ENCODE peak calls at places on chromosomes 1 and 21, in ten cellular contexts. S is thoracic aorta, N is psoas muscle, P is pancreas, R is RWPE2, C is colonic mucosa, J is GM23248, X is breast epithelium, Q is sigmoid colon, B is mucosa of descending colon. W is an unnamed sample. For H3K36me3 and H3K4me1, the result is how much of the 10 kb centered on the place peaks cover.

GRCh38 chr1:91806777-91807700 is 78.9 kb downstream of the TGFBR3 start:
- DNase-seq in S (no peak), N (no peak), P (no peak), R (no peak), C (no peak), J (peak), X (no peak), Q (no peak), B (no peak), W (no peak)

GRCh38 chr1:201149400-201149799 is 4.9 kb downstream of the TMEM9 start:
- DNase-seq in S (no peak), N (no peak), P (no peak), R (no peak), C (no peak), J (peak), X (no peak), Q (no peak), B (no peak), W (no peak)

GRCh38 chr1:48249868-48250267 is 27.4 kb downstream of the SLC5A9 start:
- DNase-seq in S (no peak), N (no peak), P (no peak), R (no peak), C (peak), J (no peak), X (no peak), Q (no peak), B (no peak), W (no peak)

GRCh38 chr1:231663211-231663792 is 36.7 kb downstream of the DISC1 start:
- DNase-seq in S (no peak), N (no peak), P (no peak), R (no peak), C (no peak), J (peak), X (no peak), Q (no peak), B (no peak), W (no peak)

GRCh38 chr1:196312739-196313138 is 295.5 kb downstream of the KCNT2 start:
- DNase-seq in S (no peak), N (no peak), P (no peak), R (no peak), C (no peak), J (no peak), X (no peak), Q (no peak), B (no peak), W (no peak)

GRCh38 chr21:46604329-46604974 is 430 bp downstream of the S100B start:
- DNase-seq in S (no peak), N (no peak), P (no peak), R (no peak), C (no peak), J (no peak), X (no peak), Q (no peak), B (no peak), W (no peak)

GRCh38 chr1:183302452-183303324 is 115.5 kb downstream of the NMNAT2 start:
- DNase-seq in S (no peak), N (no peak), P (no peak), R (no peak), C (no peak), J (peak), X (no peak), Q (no peak), B (no peak), W (no peak)

GRCh38 chr1:214427871-214428277 is 123.5 kb downstream of the PTPN14 start:
- DNase-seq in S (no peak), N (no peak), P (no peak), R (peak), C (peak), J (peak), X (no peak), Q (no peak), B (no peak), W (peak)

GRCh38 chr1:225917536-225917935 is 6.5 kb downstream of the PYCR2 start:
- DNase-seq in S (no peak), N (no peak), P (no peak), R (no peak), C (no peak), J (peak), X (no peak), Q (no peak), B (no peak), W (no peak)

GRCh38 chr1:26340047-26340481 is 13.9 kb downstream of the CRYBG2 start:
- DNase-seq in S (no peak), N (no peak), P (no peak), R (no peak), C (no peak), J (no peak), X (no peak), Q (no peak), B (no peak), W (no peak)

GRCh38 chr1:69700770-69701169 is 133.0 kb downstream of the LRRC7 start:
- DNase-seq in S (no peak), N (no peak), P (peak), R (no peak), C (no peak), J (peak), X (no peak), Q (no peak), B (no peak), W (no peak)

DNA sequence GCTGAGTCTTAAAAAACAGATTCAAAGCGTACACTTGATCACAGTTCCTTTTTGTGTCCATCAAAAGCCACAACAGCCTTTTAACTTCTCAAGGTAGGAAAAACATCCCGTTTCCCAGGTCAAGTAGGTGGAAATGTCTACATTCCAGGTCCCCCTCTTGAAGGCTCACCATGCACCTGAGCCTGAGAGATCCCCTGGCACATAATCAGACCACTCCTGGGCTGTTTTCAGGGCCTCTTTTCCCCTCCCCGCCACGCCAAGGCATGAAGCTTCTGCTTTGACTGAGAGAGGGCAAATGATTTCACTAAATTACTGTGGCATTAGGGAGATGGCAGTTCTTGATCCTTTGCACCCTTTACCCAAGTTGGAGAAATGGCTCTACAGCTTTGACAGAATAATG is 21.7 kb downstream of the CNN3 start:
- DNase-seq in S (no peak), N (no peak), P (no peak), R (no peak), C (no peak), J (no peak), X (no peak), Q (no peak), B (no peak), W (no peak)
- H3K36me3 ChIP-seq in S (under half), N (under half), P (under half), R (under half), C (under half), J (under half), X (under half), Q (under half), B (under half), W (under half)

GRCh38 chr1:11331036-11331765 is 58.2 kb downstream of the UBIAD1 start:
- DNase-seq in S (no peak), N (no peak), P (no peak), R (no peak), C (no peak), J (no peak), X (no peak), Q (no peak), B (no peak), W (no peak)

GRCh38 chr1:11331874-11332546 is 59.0 kb downstream of the UBIAD1 start:
- DNase-seq in S (no peak), N (no peak), P (no peak), R (no peak), C (no peak), J (no peak), X (no peak), Q (no peak), B (no peak), W (no peak)

GRCh38 chr1:11334261-11334804 is 61.3 kb downstream of the UBIAD1 start:
- DNase-seq in S (no peak), N (no peak), P (no peak), R (no peak), C (no peak), J (no peak), X (no peak), Q (no peak), B (no peak), W (no peak)

GRCh38 chr1:11333631-11334030 is 60.6 kb downstream of the UBIAD1 start:
- DNase-seq in S (no peak), N (no peak), P (no peak), R (no peak), C (no peak), J (no peak), X (no peak), Q (no peak), B (no peak), W (no peak)

DNA sequence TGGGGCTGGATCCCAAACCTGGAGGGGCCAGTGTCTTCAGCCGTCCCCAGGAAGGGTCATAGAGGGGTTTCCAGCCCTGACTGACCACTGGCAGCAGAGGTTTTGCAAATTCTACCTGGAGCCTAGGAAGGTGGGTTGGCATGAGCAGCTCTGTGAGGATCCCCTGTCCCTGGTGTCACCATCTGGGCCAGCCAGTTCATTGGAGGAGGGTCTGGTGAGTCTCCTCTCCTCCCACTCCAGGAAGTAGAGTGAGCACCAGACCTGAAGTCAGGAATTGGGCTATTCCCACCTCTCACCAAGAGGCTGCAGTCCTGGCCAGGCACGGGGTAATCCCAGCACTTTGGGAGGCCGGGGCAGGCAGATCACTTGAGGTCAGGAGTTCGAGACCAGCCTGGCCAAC is 57.4 kb downstream of the UBIAD1 start:
- DNase-seq in S (no peak), N (no peak), P (no peak), R (no peak), C (no peak), J (no peak), X (no peak), Q (no peak), B (no peak), W (no peak)
- H3K4me1 ChIP-seq in S (under half), N (under half), P (under half), R (under half), C (under half), J (under half), X (under half), Q (under half), B (under half), W (under half)

GRCh38 chr1:155196893-155197638 is 10.6 kb downstream of the THBS3 start:
- DNase-seq in S (no peak), N (peak), P (peak), R (peak), C (no peak), J (no peak), X (no peak), Q (peak), B (no peak), W (no peak)
- H3K4me3 ChIP-seq in S (no peak), N (no peak), P (no peak), R (no peak), C (no peak), J (no peak), X (no peak), Q (no peak), B (no peak), W (no peak)

DNA sequence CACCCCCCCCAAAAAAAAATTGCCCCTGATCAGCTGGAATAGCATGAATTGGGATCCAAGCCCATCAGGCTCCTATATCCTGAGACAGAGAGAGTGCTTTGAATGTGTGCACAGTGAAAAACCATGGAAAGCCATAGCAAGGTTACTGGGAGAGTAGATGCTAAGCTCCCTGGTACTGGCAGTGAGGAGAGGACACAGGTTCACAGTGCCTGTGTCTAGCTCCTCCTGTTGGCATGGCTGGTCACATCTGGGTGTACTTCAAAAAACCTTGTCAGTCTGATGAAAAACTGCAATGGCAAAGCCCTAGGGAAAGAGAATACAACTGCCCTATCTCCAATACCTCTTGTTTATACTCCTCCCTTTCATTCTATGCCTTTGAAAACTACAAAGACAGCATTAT is 12.9 kb downstream of the COPA start:
- DNase-seq in S (no peak), N (no peak), P (no peak), R (no peak), C (no peak), J (no peak), X (no peak), Q (no peak), B (no peak), W (no peak)
- H3K36me3 ChIP-seq in S (half or more), N (half or more), P (half or more), R (half or more), C (half or more), J (half or more), X (under half), Q (half or more), B (under half), W (half or more)

DNA sequence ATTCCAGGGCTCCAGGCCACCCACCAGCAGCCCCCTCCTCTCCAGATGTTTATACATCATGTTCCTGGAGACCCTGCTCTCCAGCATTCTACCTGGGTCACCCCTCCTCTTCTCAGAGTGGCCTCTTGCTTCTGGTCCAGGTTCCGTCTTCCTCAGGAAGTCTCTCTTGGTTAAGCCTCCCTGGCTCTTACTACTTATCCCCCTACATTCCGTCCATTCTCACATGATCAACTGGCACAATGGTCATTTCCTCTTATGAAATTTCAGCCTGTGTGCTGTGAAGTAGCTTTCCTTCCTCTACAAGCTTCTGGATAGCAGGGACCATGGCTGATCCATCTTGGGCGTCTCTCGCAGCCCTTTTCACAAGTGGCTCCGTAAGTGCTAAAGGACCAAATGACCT is 33.9 kb upstream of the ATP2B4 start:
- DNase-seq in S (no peak), N (no peak), P (no peak), R (no peak), C (no peak), J (peak), X (no peak), Q (no peak), B (no peak), W (no peak)
- H3K4me1 ChIP-seq in S (under half), N (under half), P (under half), R (under half), C (under half), J (under half), X (under half), Q (under half), B (under half), W (under half)

GRCh38 chr1:175853681-175854080 is 110.3 kb upstream of the TNR start:
- DNase-seq in S (no peak), N (no peak), P (no peak), R (no peak), C (no peak), J (no peak), X (no peak), Q (no peak), B (no peak), W (no peak)
- H3K4me3 ChIP-seq in S (no peak), N (no peak), P (no peak), R (no peak), C (no peak), J (no peak), X (no peak), Q (no peak), B (no peak), W (no peak)

W was measured in CD8-positive, alpha-beta memory T cell.